ENCODE peak calls at places on chromosomes 16 and 17, in ten cellular contexts. I is upper lobe of left lung, H is OCI-LY7, A is astrocyte, C is left cardiac atrium, Q is pons, L is adipocyte, Z is GM13976, X is HT1080, S is stomach. O is an unnamed sample.

GRCh38 chr17:19886116-19886515 is 18.4 kb upstream of the ULK2 start:
- DNase-seq in Z (no peak), C (no peak), H (no peak), S (no peak), X (no peak), Q (no peak), A (no peak), I (no peak), L (no peak), O (no peak)

GRCh38 chr17:79945591-79946255 is 89.9 kb downstream of the TBC1D16 start:
- DNase-seq in H (no peak), A (peak), L (no peak), I (no peak), X (no peak), S (no peak), Z (no peak), C (no peak), Q (no peak), O (no peak)

GRCh38 chr17:80259642-80260535 is 763 bp upstream of the RNF213 start:
- DNase-seq in S (peak), X (peak), Q (peak), H (peak), I (peak), A (peak), C (peak), L (peak), Z (peak), O (peak)

GRCh38 chr17:81715872-81716673 is 4.0 kb downstream of the SLC25A10 start:
- DNase-seq in A (no peak), L (no peak), C (no peak), S (no peak), Q (no peak), I (no peak), X (no peak), Z (no peak), H (no peak), O (no peak)

GRCh38 chr17:33056392-33057146 is 64.9 kb downstream of the SPACA3 start:
- DNase-seq in I (no peak), S (no peak), C (no peak), L (no peak), Q (no peak), A (no peak), H (no peak), Z (no peak), X (no peak), O (no peak)

GRCh38 chr16:55532227-55532626 is 23.4 kb downstream of the LPCAT2 start:
- DNase-seq in H (no peak), Z (no peak), A (no peak), S (no peak), L (peak), I (no peak), Q (no peak), C (no peak), X (no peak), O (no peak)

GRCh38 chr16:54980821-54981220 is 50.2 kb downstream of the IRX5 start:
- DNase-seq in C (no peak), A (no peak), X (no peak), S (no peak), L (no peak), Q (no peak), I (no peak), H (no peak), Z (no peak), O (no peak)

GRCh38 chr16:84532855-84533486 is 28.5 kb upstream of the MEAK7 start:
- DNase-seq in I (no peak), Q (no peak), C (no peak), A (no peak), H (no peak), S (no peak), L (peak), X (peak), Z (no peak), O (no peak)

GRCh38 chr16:4495766-4496165 is 19.6 kb downstream of the HMOX2 start:
- DNase-seq in S (no peak), Z (no peak), L (no peak), I (no peak), X (peak), H (no peak), A (no peak), Q (no peak), C (no peak), O (no peak)

GRCh38 chr17:67253379-67253778 is 8.4 kb upstream of the HELZ start:
- DNase-seq in I (no peak), A (no peak), Z (no peak), S (no peak), C (no peak), L (peak), Q (no peak), X (no peak), H (no peak), O (no peak)

GRCh38 chr17:13727441-13728171 is 125.9 kb upstream of the HS3ST3A1 start:
- DNase-seq in X (peak), S (no peak), Q (no peak), L (peak), A (peak), C (no peak), I (no peak), H (no peak), Z (no peak), O (no peak)

GRCh38 chr17:1496814-1497325 is 4.4 kb upstream of the MYO1C start:
- DNase-seq in I (no peak), Z (no peak), C (no peak), A (no peak), L (no peak), Q (no peak), H (no peak), S (no peak), X (no peak), O (no peak)

GRCh38 chr17:50380369-50381259 is 7.6 kb downstream of the EME1 start:
- DNase-seq in H (no peak), X (no peak), I (no peak), Q (no peak), S (no peak), L (peak), Z (no peak), A (no peak), C (no peak), O (no peak)

GRCh38 chr16:69150146-69150865 is 17.9 kb downstream of the UTP4 start:
- DNase-seq in L (peak), C (no peak), A (peak), H (peak), S (peak), Q (peak), Z (peak), X (peak), I (peak), O (no peak)

GRCh38 chr16:88329726-88330700 is 52.7 kb upstream of the ZNF469 start:
- DNase-seq in I (no peak), L (no peak), S (no peak), Z (no peak), A (peak), X (no peak), C (no peak), H (no peak), Q (peak), O (no peak)

GRCh38 chr16:46907061-46907774 is 23.1 kb downstream of the GPT2 start:
- DNase-seq in Q (no peak), Z (no peak), A (no peak), L (no peak), C (no peak), S (no peak), H (no peak), X (no peak), I (no peak), O (no peak)

GRCh38 chr16:818132-818531 is 17.6 kb upstream of the GNG13 start:
- DNase-seq in H (no peak), X (no peak), A (no peak), Q (no peak), L (no peak), C (no peak), Z (no peak), I (no peak), S (no peak), O (no peak)

GRCh38 chr17:64061157-64061898 is 40.9 kb upstream of the ICAM2 start:
- DNase-seq in Z (peak), L (no peak), X (peak), H (no peak), S (no peak), Q (no peak), I (peak), C (no peak), A (no peak), O (no peak)

GRCh38 chr16:2033057-2033911 is 6.6 kb downstream of the NHERF2 start:
- DNase-seq in I (peak), L (peak), A (peak), X (peak), Z (no peak), Q (peak), S (peak), H (no peak), C (peak), O (no peak)

GRCh38 chr17:3167574-3167973 is 29.7 kb upstream of the OR1A2 start:
- DNase-seq in Q (peak), S (no peak), I (no peak), Z (peak), A (no peak), L (no peak), C (no peak), H (peak), X (no peak), O (no peak)

GRCh38 chr16:69143116-69143515 is 10.7 kb downstream of the UTP4 start:
- DNase-seq in H (no peak), S (no peak), L (no peak), Z (no peak), X (no peak), I (no peak), A (no peak), C (no peak), Q (no peak), O (no peak)

GRCh38 chr17:40354191-40355122 is 10.1 kb downstream of the GJD3 start:
- DNase-seq in I (no peak), X (no peak), C (no peak), Q (no peak), S (no peak), L (no peak), Z (no peak), H (no peak), A (no peak), O (no peak)

GRCh38 chr16:57637424-57637823 is 9.0 kb downstream of the ADGRG1 start:
- DNase-seq in L (peak), S (no peak), C (peak), X (no peak), I (peak), A (no peak), Z (no peak), H (no peak), Q (peak), O (no peak)